ENCODE peak calls at places on chromosomes 7 and 10, in seven cellular contexts. One of them, this sample, is unnamed.

GRCh38 chr7:118252087-118252486 is 27.6 kb downstream of the ANKRD7 start:
- DNase-seq in breast epithelium: no peak
- DNase-seq in GM23338: no peak
- DNase-seq in astrocyte: no peak
- DNase-seq in cardiac muscle cell: no peak
- DNase-seq in heart right ventricle: no peak
- DNase-seq in lower lobe of right lung: no peak
- DNase-seq in this sample: no peak

GRCh38 chr7:125338110-125338509 is 408.5 kb upstream of the POT1 start:
- DNase-seq in breast epithelium: no peak
- DNase-seq in GM23338: no peak
- DNase-seq in astrocyte: no peak
- DNase-seq in cardiac muscle cell: no peak
- DNase-seq in heart right ventricle: no peak
- DNase-seq in lower lobe of right lung: no peak
- DNase-seq in this sample: no peak

GRCh38 chr10:30282226-30282625 is 66.9 kb downstream of the MTPAP start:
- DNase-seq in breast epithelium: no peak
- DNase-seq in GM23338: no peak
- DNase-seq in astrocyte: no peak
- DNase-seq in cardiac muscle cell: no peak
- DNase-seq in heart right ventricle: no peak
- DNase-seq in lower lobe of right lung: no peak
- DNase-seq in this sample: no peak

GRCh38 chr7:101235050-101235449 is 2.6 kb downstream of the CLDN15 start:
- DNase-seq in breast epithelium: no peak
- DNase-seq in GM23338: peak
- DNase-seq in astrocyte: no peak
- DNase-seq in cardiac muscle cell: no peak
- DNase-seq in heart right ventricle: no peak
- DNase-seq in lower lobe of right lung: no peak
- DNase-seq in this sample: no peak

GRCh38 chr7:12303507-12303906 is 92.4 kb downstream of the TMEM106B start:
- DNase-seq in breast epithelium: no peak
- DNase-seq in GM23338: no peak
- DNase-seq in astrocyte: peak
- DNase-seq in cardiac muscle cell: no peak
- DNase-seq in heart right ventricle: no peak
- DNase-seq in lower lobe of right lung: no peak
- DNase-seq in this sample: no peak

GRCh38 chr7:137851361-137851945 is 4.7 kb upstream of the DGKI start:
- DNase-seq in breast epithelium: no peak
- DNase-seq in GM23338: no peak
- DNase-seq in astrocyte: peak
- DNase-seq in cardiac muscle cell: no peak
- DNase-seq in heart right ventricle: no peak
- DNase-seq in lower lobe of right lung: no peak
- DNase-seq in this sample: no peak

GRCh38 chr10:100996678-100997363 is 2.8 kb upstream of the LZTS2 start:
- DNase-seq in breast epithelium: no peak
- DNase-seq in GM23338: peak
- DNase-seq in astrocyte: no peak
- DNase-seq in cardiac muscle cell: peak
- DNase-seq in heart right ventricle: peak
- DNase-seq in lower lobe of right lung: no peak
- DNase-seq in this sample: no peak

GRCh38 chr10:51422311-51423120 is 276.9 kb downstream of the CSTF2T start:
- DNase-seq in breast epithelium: peak
- DNase-seq in GM23338: peak
- DNase-seq in astrocyte: peak
- DNase-seq in cardiac muscle cell: peak
- DNase-seq in heart right ventricle: peak
- DNase-seq in lower lobe of right lung: peak
- DNase-seq in this sample: no peak

GRCh38 chr7:139714163-139714901 is 63.5 kb downstream of the HIPK2 start:
- DNase-seq in breast epithelium: no peak
- DNase-seq in GM23338: no peak
- DNase-seq in astrocyte: no peak
- DNase-seq in cardiac muscle cell: no peak
- DNase-seq in heart right ventricle: peak
- DNase-seq in lower lobe of right lung: peak
- DNase-seq in this sample: no peak

GRCh38 chr10:106311590-106311989 is 852.9 kb downstream of the SORCS1 start:
- DNase-seq in breast epithelium: no peak
- DNase-seq in GM23338: no peak
- DNase-seq in astrocyte: no peak
- DNase-seq in cardiac muscle cell: no peak
- DNase-seq in heart right ventricle: no peak
- DNase-seq in lower lobe of right lung: no peak
- DNase-seq in this sample: no peak

GRCh38 chr7:68186072-68186471 is 1189.4 kb downstream of the TYW1 start:
- DNase-seq in breast epithelium: no peak
- DNase-seq in GM23338: no peak
- DNase-seq in astrocyte: no peak
- DNase-seq in cardiac muscle cell: no peak
- DNase-seq in heart right ventricle: no peak
- DNase-seq in lower lobe of right lung: no peak
- DNase-seq in this sample: no peak

GRCh38 chr7:127251458-127252379 is 1.0 kb downstream of the GRM8 start:
- DNase-seq in breast epithelium: no peak
- DNase-seq in GM23338: peak
- DNase-seq in astrocyte: no peak
- DNase-seq in cardiac muscle cell: peak
- DNase-seq in heart right ventricle: no peak
- DNase-seq in lower lobe of right lung: no peak
- DNase-seq in this sample: no peak

GRCh38 chr7:122217125-122217524 is 73.1 kb upstream of the AASS start:
- DNase-seq in breast epithelium: no peak
- DNase-seq in GM23338: no peak
- DNase-seq in astrocyte: no peak
- DNase-seq in cardiac muscle cell: no peak
- DNase-seq in heart right ventricle: no peak
- DNase-seq in lower lobe of right lung: no peak
- DNase-seq in this sample: no peak

GRCh38 chr7:770336-770735 is 43.3 kb upstream of the PRKAR1B start:
- DNase-seq in breast epithelium: no peak
- DNase-seq in GM23338: no peak
- DNase-seq in astrocyte: no peak
- DNase-seq in cardiac muscle cell: no peak
- DNase-seq in heart right ventricle: no peak
- DNase-seq in lower lobe of right lung: no peak
- DNase-seq in this sample: no peak

GRCh38 chr10:71302874-71303568 is 16.0 kb upstream of the SLC29A3 start:
- DNase-seq in breast epithelium: no peak
- DNase-seq in GM23338: peak
- DNase-seq in astrocyte: peak
- DNase-seq in cardiac muscle cell: peak
- DNase-seq in heart right ventricle: no peak
- DNase-seq in lower lobe of right lung: peak
- DNase-seq in this sample: no peak

GRCh38 chr10:12235116-12235694 is 39.2 kb downstream of the CDC123 start:
- DNase-seq in breast epithelium: no peak
- DNase-seq in GM23338: no peak
- DNase-seq in astrocyte: no peak
- DNase-seq in cardiac muscle cell: peak
- DNase-seq in heart right ventricle: no peak
- DNase-seq in lower lobe of right lung: no peak
- DNase-seq in this sample: no peak

GRCh38 chr10:101484154-101484748 is 103.8 kb downstream of the POLL start:
- DNase-seq in breast epithelium: no peak
- DNase-seq in GM23338: no peak
- DNase-seq in astrocyte: no peak
- DNase-seq in cardiac muscle cell: no peak
- DNase-seq in heart right ventricle: no peak
- DNase-seq in lower lobe of right lung: no peak
- DNase-seq in this sample: no peak

GRCh38 chr10:126216221-126216701 is 172.0 kb downstream of the ADAM12 start:
- DNase-seq in breast epithelium: no peak
- DNase-seq in GM23338: no peak
- DNase-seq in astrocyte: peak
- DNase-seq in cardiac muscle cell: no peak
- DNase-seq in heart right ventricle: no peak
- DNase-seq in lower lobe of right lung: no peak
- DNase-seq in this sample: no peak

GRCh38 chr7:6012355-6013104 is 3.5 kb downstream of the AIMP2 start:
- DNase-seq in breast epithelium: no peak
- DNase-seq in GM23338: no peak
- DNase-seq in astrocyte: no peak
- DNase-seq in cardiac muscle cell: no peak
- DNase-seq in heart right ventricle: no peak
- DNase-seq in lower lobe of right lung: no peak
- DNase-seq in this sample: no peak

GRCh38 chr7:127393370-127394058 is 1.0 kb upstream of the ZNF800 start:
- DNase-seq in breast epithelium: no peak
- DNase-seq in GM23338: peak
- DNase-seq in astrocyte: peak
- DNase-seq in cardiac muscle cell: no peak
- DNase-seq in heart right ventricle: no peak
- DNase-seq in lower lobe of right lung: peak
- DNase-seq in this sample: no peak

GRCh38 chr10:128035557-128035973 is 90.7 kb downstream of the MKI67 start:
- DNase-seq in breast epithelium: peak
- DNase-seq in GM23338: peak
- DNase-seq in astrocyte: no peak
- DNase-seq in cardiac muscle cell: peak
- DNase-seq in heart right ventricle: peak
- DNase-seq in lower lobe of right lung: peak
- DNase-seq in this sample: no peak

DNA sequence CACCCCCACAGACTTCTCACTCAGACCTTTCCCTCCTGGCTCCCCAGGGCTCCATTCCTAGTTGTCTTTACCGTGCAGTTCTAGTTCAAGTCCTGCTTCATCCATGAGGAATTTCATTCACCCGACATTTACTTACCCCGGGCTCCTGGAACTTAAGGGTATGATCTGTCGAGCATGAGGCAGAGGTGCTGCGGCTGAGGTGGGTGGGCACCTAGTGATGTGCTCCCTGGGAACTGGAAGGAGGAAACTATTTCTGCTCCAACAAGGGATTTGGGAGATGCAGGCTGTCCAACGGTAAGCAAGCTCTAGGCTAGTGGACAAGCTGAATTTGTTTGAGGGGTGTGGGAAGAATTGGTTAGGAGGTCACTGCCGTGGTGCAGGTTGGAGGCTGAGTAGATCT is 30.2 kb upstream of the AQP1 start:
- DNase-seq in breast epithelium: no peak
- DNase-seq in GM23338: no peak
- DNase-seq in astrocyte: no peak
- DNase-seq in cardiac muscle cell: no peak
- DNase-seq in heart right ventricle: no peak
- DNase-seq in lower lobe of right lung: no peak
- DNase-seq in this sample: no peak
- H3K27ac ChIP-seq in breast epithelium: no peak
- H3K27ac ChIP-seq in GM23338: no peak
- H3K27ac ChIP-seq in astrocyte: no peak
- H3K27ac ChIP-seq in cardiac muscle cell: no peak
- H3K27ac ChIP-seq in heart right ventricle: no peak
- H3K27ac ChIP-seq in lower lobe of right lung: no peak
- H3K27ac ChIP-seq in this sample: no peak

GRCh38 chr10:37976091-37976879 is at the start of gene ZNF25:
- DNase-seq in breast epithelium: peak
- DNase-seq in GM23338: peak
- DNase-seq in astrocyte: peak
- DNase-seq in cardiac muscle cell: peak
- DNase-seq in heart right ventricle: peak
- DNase-seq in lower lobe of right lung: peak
- DNase-seq in this sample: peak
- H3K27ac ChIP-seq in breast epithelium: peak
- H3K27ac ChIP-seq in GM23338: peak
- H3K27ac ChIP-seq in astrocyte: peak
- H3K27ac ChIP-seq in cardiac muscle cell: peak
- H3K27ac ChIP-seq in heart right ventricle: peak
- H3K27ac ChIP-seq in lower lobe of right lung: peak
- H3K27ac ChIP-seq in this sample: peak

GRCh38 chr10:132973903-132974241 is 31.5 kb upstream of the CFAP46 start:
- DNase-seq in breast epithelium: no peak
- DNase-seq in GM23338: no peak
- DNase-seq in astrocyte: no peak
- DNase-seq in cardiac muscle cell: no peak
- DNase-seq in heart right ventricle: no peak
- DNase-seq in lower lobe of right lung: no peak
- DNase-seq in this sample: no peak
- H3K27ac ChIP-seq in breast epithelium: no peak
- H3K27ac ChIP-seq in GM23338: no peak
- H3K27ac ChIP-seq in astrocyte: no peak
- H3K27ac ChIP-seq in cardiac muscle cell: no peak
- H3K27ac ChIP-seq in heart right ventricle: no peak
- H3K27ac ChIP-seq in lower lobe of right lung: no peak
- H3K27ac ChIP-seq in this sample: no peak

DNA sequence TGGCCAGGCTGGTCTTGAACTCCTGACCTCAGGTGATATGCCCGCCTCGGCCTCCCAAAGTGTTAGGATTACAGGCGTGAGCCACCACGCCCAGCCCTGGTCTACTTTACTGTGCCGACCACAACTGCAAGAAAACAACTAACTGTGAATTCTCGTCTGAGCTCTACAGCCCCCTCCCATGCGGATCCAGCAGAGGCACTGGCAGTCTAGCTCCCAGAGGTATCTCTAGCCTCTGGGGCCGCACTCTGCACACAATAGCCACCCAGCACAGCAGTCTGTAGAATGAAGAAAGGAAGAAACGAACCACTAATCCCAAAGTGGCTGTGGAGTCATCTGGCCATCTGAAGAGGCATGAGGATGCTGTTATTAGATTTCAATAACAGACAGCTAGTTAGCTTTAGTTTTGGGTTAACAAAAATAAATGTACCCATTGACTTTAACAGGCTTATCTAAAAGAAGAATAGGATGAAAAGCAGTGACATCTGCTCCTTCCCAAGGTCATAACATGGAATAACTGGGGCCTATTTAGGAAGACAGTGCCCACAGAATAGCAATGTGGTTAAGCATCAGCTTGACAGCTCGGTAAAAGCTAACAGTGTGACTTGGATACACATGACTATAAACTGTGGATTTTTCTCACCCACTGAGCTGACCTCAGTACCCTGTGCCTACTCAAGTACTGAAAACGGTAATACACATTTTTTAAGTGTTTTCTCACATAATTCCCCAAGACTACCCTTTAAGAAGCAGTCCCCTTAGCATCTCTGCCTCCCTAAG is 131.9 kb downstream of the TNS3 start:
- DNase-seq in breast epithelium: no peak
- DNase-seq in GM23338: no peak
- DNase-seq in astrocyte: peak
- DNase-seq in cardiac muscle cell: no peak
- DNase-seq in heart right ventricle: no peak
- DNase-seq in lower lobe of right lung: no peak
- DNase-seq in this sample: no peak
- H3K27ac ChIP-seq in breast epithelium: no peak
- H3K27ac ChIP-seq in GM23338: no peak
- H3K27ac ChIP-seq in astrocyte: peak
- H3K27ac ChIP-seq in cardiac muscle cell: no peak
- H3K27ac ChIP-seq in heart right ventricle: peak
- H3K27ac ChIP-seq in lower lobe of right lung: peak
- H3K27ac ChIP-seq in this sample: no peak

GRCh38 chr7:150826061-150826849 is 25.7 kb downstream of the TMEM176A start:
- DNase-seq in breast epithelium: no peak
- DNase-seq in GM23338: no peak
- DNase-seq in astrocyte: no peak
- DNase-seq in cardiac muscle cell: no peak
- DNase-seq in heart right ventricle: peak
- DNase-seq in lower lobe of right lung: no peak
- DNase-seq in this sample: no peak
- H3K27ac ChIP-seq in breast epithelium: no peak
- H3K27ac ChIP-seq in GM23338: no peak
- H3K27ac ChIP-seq in astrocyte: no peak
- H3K27ac ChIP-seq in cardiac muscle cell: no peak
- H3K27ac ChIP-seq in heart right ventricle: peak
- H3K27ac ChIP-seq in lower lobe of right lung: no peak
- H3K27ac ChIP-seq in this sample: no peak

This sample was measured in caudate nucleus.